ENCODE peak calls at places on chromosomes 2 and 18, in nine cellular contexts. One of them, this sample, is unnamed.

GRCh38 chr2:180553094-180553715 is 427.2 kb upstream of the UBE2E3 start:
- DNase-seq in neural crest cell: no peak
- DNase-seq in astrocyte of the spinal cord: no peak
- DNase-seq in neural progenitor cell: no peak
- DNase-seq in stimulated activated CD8-positive, alpha-beta memory T cell treated with anti-CD3 and anti-CD28 coated beads, Interleukin-7, amount 100 ng/mL, for 1 hour: no peak
- DNase-seq in GM13976: no peak
- DNase-seq in effector memory CD4-positive, alpha-beta T cell: no peak
- DNase-seq in tibial artery: no peak
- DNase-seq in MCF 10A: no peak
- DNase-seq in this sample: no peak

GRCh38 chr2:46438794-46439193 is 40.6 kb upstream of the TMEM247 start:
- DNase-seq in neural crest cell: no peak
- DNase-seq in astrocyte of the spinal cord: no peak
- DNase-seq in neural progenitor cell: no peak
- DNase-seq in stimulated activated CD8-positive, alpha-beta memory T cell treated with anti-CD3 and anti-CD28 coated beads, Interleukin-7, amount 100 ng/mL, for 1 hour: no peak
- DNase-seq in GM13976: no peak
- DNase-seq in effector memory CD4-positive, alpha-beta T cell: no peak
- DNase-seq in tibial artery: no peak
- DNase-seq in MCF 10A: no peak
- DNase-seq in this sample: no peak

GRCh38 chr2:46943881-46944798 is 28.5 kb upstream of the MCFD2 start:
- DNase-seq in neural crest cell: no peak
- DNase-seq in astrocyte of the spinal cord: no peak
- DNase-seq in neural progenitor cell: no peak
- DNase-seq in stimulated activated CD8-positive, alpha-beta memory T cell treated with anti-CD3 and anti-CD28 coated beads, Interleukin-7, amount 100 ng/mL, for 1 hour: no peak
- DNase-seq in GM13976: peak
- DNase-seq in effector memory CD4-positive, alpha-beta T cell: peak
- DNase-seq in tibial artery: no peak
- DNase-seq in MCF 10A: no peak
- DNase-seq in this sample: no peak

GRCh38 chr18:8865934-8866333 is 160.6 kb downstream of the MTCL1 start:
- DNase-seq in neural crest cell: no peak
- DNase-seq in astrocyte of the spinal cord: no peak
- DNase-seq in neural progenitor cell: no peak
- DNase-seq in stimulated activated CD8-positive, alpha-beta memory T cell treated with anti-CD3 and anti-CD28 coated beads, Interleukin-7, amount 100 ng/mL, for 1 hour: no peak
- DNase-seq in GM13976: no peak
- DNase-seq in effector memory CD4-positive, alpha-beta T cell: no peak
- DNase-seq in tibial artery: no peak
- DNase-seq in MCF 10A: no peak
- DNase-seq in this sample: no peak

GRCh38 chr2:218266316-218266979 is 3.5 kb downstream of the AAMP start:
- DNase-seq in neural crest cell: no peak
- DNase-seq in astrocyte of the spinal cord: no peak
- DNase-seq in neural progenitor cell: no peak
- DNase-seq in stimulated activated CD8-positive, alpha-beta memory T cell treated with anti-CD3 and anti-CD28 coated beads, Interleukin-7, amount 100 ng/mL, for 1 hour: no peak
- DNase-seq in GM13976: no peak
- DNase-seq in effector memory CD4-positive, alpha-beta T cell: no peak
- DNase-seq in tibial artery: peak
- DNase-seq in MCF 10A: no peak
- DNase-seq in this sample: no peak

GRCh38 chr2:33380001-33380609 is 96.3 kb upstream of the RASGRP3 start:
- DNase-seq in neural crest cell: no peak
- DNase-seq in astrocyte of the spinal cord: no peak
- DNase-seq in neural progenitor cell: peak
- DNase-seq in stimulated activated CD8-positive, alpha-beta memory T cell treated with anti-CD3 and anti-CD28 coated beads, Interleukin-7, amount 100 ng/mL, for 1 hour: no peak
- DNase-seq in GM13976: peak
- DNase-seq in effector memory CD4-positive, alpha-beta T cell: no peak
- DNase-seq in tibial artery: no peak
- DNase-seq in MCF 10A: peak
- DNase-seq in this sample: peak

GRCh38 chr2:173264603-173265366 is 89.9 kb upstream of the CDCA7 start:
- DNase-seq in neural crest cell: no peak
- DNase-seq in astrocyte of the spinal cord: no peak
- DNase-seq in neural progenitor cell: no peak
- DNase-seq in stimulated activated CD8-positive, alpha-beta memory T cell treated with anti-CD3 and anti-CD28 coated beads, Interleukin-7, amount 100 ng/mL, for 1 hour: no peak
- DNase-seq in GM13976: peak
- DNase-seq in effector memory CD4-positive, alpha-beta T cell: no peak
- DNase-seq in tibial artery: no peak
- DNase-seq in MCF 10A: no peak
- DNase-seq in this sample: no peak

GRCh38 chr18:21167641-21168372 is 56.2 kb upstream of the ROCK1 start:
- DNase-seq in neural crest cell: no peak
- DNase-seq in astrocyte of the spinal cord: peak
- DNase-seq in neural progenitor cell: peak
- DNase-seq in stimulated activated CD8-positive, alpha-beta memory T cell treated with anti-CD3 and anti-CD28 coated beads, Interleukin-7, amount 100 ng/mL, for 1 hour: no peak
- DNase-seq in GM13976: no peak
- DNase-seq in effector memory CD4-positive, alpha-beta T cell: no peak
- DNase-seq in tibial artery: no peak
- DNase-seq in MCF 10A: peak
- DNase-seq in this sample: peak

GRCh38 chr2:51693640-51694039 is 661.7 kb upstream of the NRXN1 start:
- DNase-seq in neural crest cell: no peak
- DNase-seq in astrocyte of the spinal cord: no peak
- DNase-seq in neural progenitor cell: no peak
- DNase-seq in stimulated activated CD8-positive, alpha-beta memory T cell treated with anti-CD3 and anti-CD28 coated beads, Interleukin-7, amount 100 ng/mL, for 1 hour: no peak
- DNase-seq in GM13976: no peak
- DNase-seq in effector memory CD4-positive, alpha-beta T cell: no peak
- DNase-seq in tibial artery: no peak
- DNase-seq in MCF 10A: no peak
- DNase-seq in this sample: no peak

GRCh38 chr2:81266106-81266505 is 961.6 kb upstream of the LRRTM1 start:
- DNase-seq in neural crest cell: peak
- DNase-seq in astrocyte of the spinal cord: no peak
- DNase-seq in neural progenitor cell: peak
- DNase-seq in stimulated activated CD8-positive, alpha-beta memory T cell treated with anti-CD3 and anti-CD28 coated beads, Interleukin-7, amount 100 ng/mL, for 1 hour: no peak
- DNase-seq in GM13976: no peak
- DNase-seq in effector memory CD4-positive, alpha-beta T cell: no peak
- DNase-seq in tibial artery: no peak
- DNase-seq in MCF 10A: peak
- DNase-seq in this sample: no peak

GRCh38 chr2:238172439-238172838 is 13.7 kb downstream of the ERFE start:
- DNase-seq in neural crest cell: no peak
- DNase-seq in astrocyte of the spinal cord: no peak
- DNase-seq in neural progenitor cell: no peak
- DNase-seq in stimulated activated CD8-positive, alpha-beta memory T cell treated with anti-CD3 and anti-CD28 coated beads, Interleukin-7, amount 100 ng/mL, for 1 hour: no peak
- DNase-seq in GM13976: no peak
- DNase-seq in effector memory CD4-positive, alpha-beta T cell: no peak
- DNase-seq in tibial artery: no peak
- DNase-seq in MCF 10A: no peak
- DNase-seq in this sample: no peak

GRCh38 chr2:32946314-32947075 is at the start of gene LTBP1:
- DNase-seq in neural crest cell: peak
- DNase-seq in astrocyte of the spinal cord: peak
- DNase-seq in neural progenitor cell: peak
- DNase-seq in stimulated activated CD8-positive, alpha-beta memory T cell treated with anti-CD3 and anti-CD28 coated beads, Interleukin-7, amount 100 ng/mL, for 1 hour: no peak
- DNase-seq in GM13976: peak
- DNase-seq in effector memory CD4-positive, alpha-beta T cell: peak
- DNase-seq in tibial artery: peak
- DNase-seq in MCF 10A: peak
- DNase-seq in this sample: peak

GRCh38 chr2:77099961-77100360 is 422.2 kb downstream of the LRRTM4 start:
- DNase-seq in neural crest cell: no peak
- DNase-seq in astrocyte of the spinal cord: no peak
- DNase-seq in neural progenitor cell: no peak
- DNase-seq in stimulated activated CD8-positive, alpha-beta memory T cell treated with anti-CD3 and anti-CD28 coated beads, Interleukin-7, amount 100 ng/mL, for 1 hour: no peak
- DNase-seq in GM13976: no peak
- DNase-seq in effector memory CD4-positive, alpha-beta T cell: no peak
- DNase-seq in tibial artery: no peak
- DNase-seq in MCF 10A: no peak
- DNase-seq in this sample: no peak

GRCh38 chr2:98334439-98335078 is 11.7 kb upstream of the CNGA3 start:
- DNase-seq in neural crest cell: no peak
- DNase-seq in astrocyte of the spinal cord: peak
- DNase-seq in neural progenitor cell: peak
- DNase-seq in stimulated activated CD8-positive, alpha-beta memory T cell treated with anti-CD3 and anti-CD28 coated beads, Interleukin-7, amount 100 ng/mL, for 1 hour: no peak
- DNase-seq in GM13976: no peak
- DNase-seq in effector memory CD4-positive, alpha-beta T cell: no peak
- DNase-seq in tibial artery: no peak
- DNase-seq in MCF 10A: peak
- DNase-seq in this sample: no peak

GRCh38 chr2:180017764-180018163 is 10.7 kb upstream of the CWC22 start:
- DNase-seq in neural crest cell: no peak
- DNase-seq in astrocyte of the spinal cord: peak
- DNase-seq in neural progenitor cell: no peak
- DNase-seq in stimulated activated CD8-positive, alpha-beta memory T cell treated with anti-CD3 and anti-CD28 coated beads, Interleukin-7, amount 100 ng/mL, for 1 hour: no peak
- DNase-seq in GM13976: no peak
- DNase-seq in effector memory CD4-positive, alpha-beta T cell: no peak
- DNase-seq in tibial artery: peak
- DNase-seq in MCF 10A: peak
- DNase-seq in this sample: no peak

GRCh38 chr2:47539228-47539627 is 136.3 kb downstream of the MSH2 start:
- DNase-seq in neural crest cell: no peak
- DNase-seq in astrocyte of the spinal cord: no peak
- DNase-seq in neural progenitor cell: no peak
- DNase-seq in stimulated activated CD8-positive, alpha-beta memory T cell treated with anti-CD3 and anti-CD28 coated beads, Interleukin-7, amount 100 ng/mL, for 1 hour: no peak
- DNase-seq in GM13976: no peak
- DNase-seq in effector memory CD4-positive, alpha-beta T cell: no peak
- DNase-seq in tibial artery: no peak
- DNase-seq in MCF 10A: no peak
- DNase-seq in this sample: no peak

GRCh38 chr18:63016270-63016669 is 300.9 kb downstream of the PHLPP1 start:
- DNase-seq in neural crest cell: peak
- DNase-seq in astrocyte of the spinal cord: peak
- DNase-seq in neural progenitor cell: peak
- DNase-seq in stimulated activated CD8-positive, alpha-beta memory T cell treated with anti-CD3 and anti-CD28 coated beads, Interleukin-7, amount 100 ng/mL, for 1 hour: no peak
- DNase-seq in GM13976: peak
- DNase-seq in effector memory CD4-positive, alpha-beta T cell: peak
- DNase-seq in tibial artery: no peak
- DNase-seq in MCF 10A: peak
- DNase-seq in this sample: peak

GRCh38 chr2:211881449-211881848 is 657.2 kb downstream of the ERBB4 start:
- DNase-seq in neural crest cell: no peak
- DNase-seq in astrocyte of the spinal cord: no peak
- DNase-seq in neural progenitor cell: no peak
- DNase-seq in stimulated activated CD8-positive, alpha-beta memory T cell treated with anti-CD3 and anti-CD28 coated beads, Interleukin-7, amount 100 ng/mL, for 1 hour: no peak
- DNase-seq in GM13976: no peak
- DNase-seq in effector memory CD4-positive, alpha-beta T cell: no peak
- DNase-seq in tibial artery: no peak
- DNase-seq in MCF 10A: no peak
- DNase-seq in this sample: no peak

GRCh38 chr2:130837175-130837810 is 579 bp downstream of the ARHGEF4 start:
- DNase-seq in neural crest cell: no peak
- DNase-seq in astrocyte of the spinal cord: no peak
- DNase-seq in neural progenitor cell: peak
- DNase-seq in stimulated activated CD8-positive, alpha-beta memory T cell treated with anti-CD3 and anti-CD28 coated beads, Interleukin-7, amount 100 ng/mL, for 1 hour: no peak
- DNase-seq in GM13976: no peak
- DNase-seq in effector memory CD4-positive, alpha-beta T cell: no peak
- DNase-seq in tibial artery: no peak
- DNase-seq in MCF 10A: peak
- DNase-seq in this sample: no peak

GRCh38 chr18:48815581-48816324 is 135.0 kb downstream of the SMAD7 start:
- DNase-seq in neural crest cell: no peak
- DNase-seq in astrocyte of the spinal cord: peak
- DNase-seq in neural progenitor cell: no peak
- DNase-seq in stimulated activated CD8-positive, alpha-beta memory T cell treated with anti-CD3 and anti-CD28 coated beads, Interleukin-7, amount 100 ng/mL, for 1 hour: no peak
- DNase-seq in GM13976: no peak
- DNase-seq in effector memory CD4-positive, alpha-beta T cell: no peak
- DNase-seq in tibial artery: peak
- DNase-seq in MCF 10A: no peak
- DNase-seq in this sample: no peak

This sample was measured in HuH-7.